ENCODE peak calls at places on chromosomes 11 and 22, in seven cellular contexts. J, K, W, V, T, E and G are unnamed samples.

GRCh38 chr11:15074206-15075161 is 1.1 kb downstream of the CALCB start:
- DNase-seq in J (peak), K (peak), W (peak), V (peak), T (peak), E (peak), G (no peak)

GRCh38 chr22:32811788-32812187 is 10.3 kb downstream of the TIMP3 start:
- DNase-seq in J (no peak), K (no peak), W (no peak), V (no peak), T (no peak), E (no peak), G (no peak)

GRCh38 chr11:43779306-43779705 is 98.8 kb downstream of the HSD17B12 start:
- DNase-seq in J (no peak), K (no peak), W (no peak), V (no peak), T (no peak), E (no peak), G (no peak)

GRCh38 chr22:35195226-35195625 is 62.1 kb upstream of the HMGXB4 start:
- DNase-seq in J (no peak), K (no peak), W (no peak), V (no peak), T (no peak), E (no peak), G (no peak)

GRCh38 chr22:30187726-30188407 is 58.7 kb downstream of the LIF start:
- DNase-seq in J (no peak), K (no peak), W (no peak), V (peak), T (no peak), E (no peak), G (no peak)

GRCh38 chr11:94793002-94793401 is 24.8 kb downstream of the AMOTL1 start:
- DNase-seq in J (no peak), K (no peak), W (no peak), V (no peak), T (no peak), E (no peak), G (no peak)

GRCh38 chr11:73784080-73784634 is 3.5 kb upstream of the MRPL48 start:
- DNase-seq in J (no peak), K (no peak), W (no peak), V (no peak), T (no peak), E (no peak), G (no peak)

GRCh38 chr22:46085831-46086576 is 64.3 kb upstream of the PPARA start:
- DNase-seq in J (no peak), K (peak), W (peak), V (peak), T (peak), E (peak), G (no peak)

GRCh38 chr22:17172172-17172833 is 13.2 kb upstream of the HDHD5 start:
- DNase-seq in J (no peak), K (no peak), W (peak), V (no peak), T (no peak), E (no peak), G (no peak)

GRCh38 chr11:28963189-28963588 is 855.0 kb downstream of the METTL15 start:
- DNase-seq in J (no peak), K (no peak), W (no peak), V (peak), T (no peak), E (no peak), G (no peak)

GRCh38 chr22:43151251-43152000 is at the start of gene TSPO:
- DNase-seq in J (peak), K (peak), W (peak), V (peak), T (peak), E (peak), G (no peak)

GRCh38 chr22:24039046-24039445 is 27.9 kb downstream of the CABIN1 start:
- DNase-seq in J (no peak), K (no peak), W (no peak), V (no peak), T (no peak), E (no peak), G (no peak)

GRCh38 chr11:1178906-1179305 is 21.2 kb downstream of the MUC5AC start:
- DNase-seq in J (no peak), K (no peak), W (no peak), V (no peak), T (no peak), E (no peak), G (no peak)

GRCh38 chr11:130476922-130477491 is 28.6 kb downstream of the ADAMTS15 start:
- DNase-seq in J (peak), K (no peak), W (no peak), V (no peak), T (no peak), E (no peak), G (no peak)

GRCh38 chr11:65968600-65969482 is 7.3 kb downstream of the SART1 start:
- DNase-seq in J (no peak), K (no peak), W (no peak), V (no peak), T (no peak), E (no peak), G (no peak)
- TF ChIP-seq CTCF in J (no peak), K (no peak), W (no peak), V (no peak), T (no peak), E (no peak), G (no peak)

GRCh38 chr11:64102005-64102738 is 63.7 kb downstream of the MACROD1 start:
- DNase-seq in J (no peak), K (no peak), W (no peak), V (no peak), T (no peak), E (no peak), G (no peak)

GRCh38 chr11:64099436-64099835 is 63.7 kb downstream of the FLRT1 start:
- DNase-seq in J (no peak), K (no peak), W (no peak), V (no peak), T (no peak), E (no peak), G (no peak)

GRCh38 chr11:64101461-64101860 is 64.5 kb downstream of the MACROD1 start:
- DNase-seq in J (no peak), K (no peak), W (no peak), V (no peak), T (no peak), E (no peak), G (no peak)

GRCh38 chr11:64100782-64101358 is 65.0 kb downstream of the MACROD1 start:
- DNase-seq in J (no peak), K (no peak), W (no peak), V (no peak), T (no peak), E (no peak), G (no peak)

GRCh38 chr11:64100345-64100744 is 64.6 kb downstream of the FLRT1 start:
- DNase-seq in J (peak), K (no peak), W (no peak), V (no peak), T (no peak), E (no peak), G (no peak)
- TF ChIP-seq CTCF in J (peak), K (no peak), W (no peak), V (no peak), T (no peak), E (peak), G (no peak)

GRCh38 chr11:66851698-66852465 is 5.0 kb upstream of the LRFN4 start:
- DNase-seq in J (peak), K (no peak), W (peak), V (no peak), T (no peak), E (peak), G (no peak)
- TF ChIP-seq CTCF in J (peak), K (no peak), W (no peak), V (peak), T (no peak), E (peak), G (no peak)

GRCh38 chr11:10617551-10617950 is 49.1 kb upstream of the LYVE1 start:
- DNase-seq in J (no peak), K (no peak), W (no peak), V (no peak), T (no peak), E (no peak), G (peak)
- TF ChIP-seq CTCF in J (no peak), K (no peak), W (no peak), V (no peak), T (no peak), E (no peak), G (no peak)

GRCh38 chr11:86674965-86675364 is 2.5 kb upstream of the ME3 start:
- DNase-seq in J (no peak), K (no peak), W (no peak), V (no peak), T (no peak), E (no peak), G (no peak)

GRCh38 chr11:86671386-86672006 is 920 bp downstream of the ME3 start:
- DNase-seq in J (no peak), K (peak), W (peak), V (peak), T (peak), E (peak), G (no peak)

GRCh38 chr11:86673872-86674750 is 1.7 kb upstream of the ME3 start:
- DNase-seq in J (no peak), K (no peak), W (no peak), V (no peak), T (no peak), E (no peak), G (no peak)

GRCh38 chr11:86672007-86672621 is at the start of gene ME3:
- DNase-seq in J (peak), K (peak), W (peak), V (peak), T (peak), E (peak), G (no peak)

DNA sequence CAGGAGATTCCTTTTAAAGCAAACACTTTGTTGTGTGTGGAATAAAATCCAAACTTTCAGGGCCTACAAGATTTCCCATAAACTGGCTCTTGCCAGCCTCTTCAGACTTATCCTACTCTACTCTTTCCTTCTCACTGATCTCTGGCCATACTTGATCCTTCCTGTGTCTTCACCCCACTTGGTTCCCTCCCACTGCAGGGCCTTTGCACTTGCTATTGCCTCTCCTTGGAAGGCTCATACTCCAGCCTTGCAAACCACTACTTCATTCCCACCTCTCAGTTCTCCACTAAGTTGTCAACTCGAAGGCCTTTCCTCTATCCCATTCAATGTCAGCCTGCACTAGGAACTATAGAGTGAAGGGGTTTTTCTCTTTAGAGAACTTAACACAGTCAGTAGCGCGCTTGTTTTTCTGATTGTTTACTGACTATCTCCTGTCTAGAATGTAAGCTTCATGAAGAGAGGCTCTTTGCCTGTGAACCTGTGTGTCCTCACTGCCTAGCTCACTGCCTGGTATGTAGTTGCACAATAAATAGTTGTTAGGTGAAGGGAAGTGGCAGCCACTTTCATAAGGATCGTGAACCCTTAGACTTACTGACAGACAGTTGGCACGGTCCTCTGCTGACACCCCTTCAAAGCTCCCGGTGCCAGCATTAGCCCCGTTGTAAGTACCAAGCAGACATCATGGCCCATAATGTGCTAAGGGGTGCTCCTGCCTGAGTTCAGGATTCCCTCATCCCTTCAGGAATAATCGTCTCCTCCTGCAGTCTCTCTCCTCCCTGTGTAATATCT is 833 bp upstream of the ME3 start:
- DNase-seq in J (no peak), K (no peak), W (no peak), V (no peak), T (no peak), E (no peak), G (no peak)
- TF ChIP-seq CTCF in J (no peak), K (no peak), W (no peak), V (no peak), T (no peak), E (no peak), G (no peak)